ENCODE peak calls at places on chromosomes 7 and 10, in four cellular contexts. L is activated naive CD4-positive, alpha-beta T cell treated with anti-CD3 and anti-CD28 coated beads, Interleukin-2, amount 50 U/mL, for 72 hours; B is occipital lobe; V is AG08396. U is an unnamed sample.

GRCh38 chr7:101094791-101095375 is 9.6 kb downstream of the TRIM56 start:
- DNase-seq in L (no peak), V (peak), B (no peak), U (no peak)

GRCh38 chr10:125023862-125024495 is 82.1 kb downstream of the ZRANB1 start:
- DNase-seq in V (no peak), L (no peak), B (no peak), U (peak)

GRCh38 chr10:58064714-58065528 is 202.8 kb downstream of the IPMK start:
- DNase-seq in V (peak), B (peak), L (no peak), U (no peak)

GRCh38 chr10:125770844-125771243 is 4.8 kb downstream of the MMP21 start:
- DNase-seq in L (no peak), B (no peak), V (no peak), U (no peak)

GRCh38 chr7:27739301-27739913 is 555 bp upstream of the TAX1BP1 start:
- DNase-seq in B (no peak), L (no peak), V (no peak), U (peak)

GRCh38 chr10:55631071-55631654 is 729.9 kb downstream of the ZWINT start:
- DNase-seq in V (peak), L (no peak), B (peak), U (peak)

GRCh38 chr7:28180364-28181147 is at the start of gene JAZF1:
- DNase-seq in B (peak), V (peak), L (peak), U (peak)

GRCh38 chr10:88386878-88387773 is 196.0 kb downstream of the RNLS start:
- DNase-seq in V (peak), L (no peak), B (peak), U (no peak)

GRCh38 chr10:92695679-92696605 is 6.2 kb downstream of the HHEX start:
- DNase-seq in V (peak), B (no peak), L (no peak), U (no peak)

GRCh38 chr10:30371954-30372353 is 22.9 kb upstream of the MTPAP start:
- DNase-seq in V (no peak), L (no peak), B (no peak), U (no peak)

GRCh38 chr7:150978136-150978789 is at the start of gene KCNH2:
- DNase-seq in L (no peak), B (peak), V (peak), U (peak)

GRCh38 chr7:73701357-73701995 is 18.0 kb downstream of the STX1A start:
- DNase-seq in L (no peak), V (peak), B (peak), U (no peak)

GRCh38 chr7:4772306-4772705 is 3.1 kb upstream of the AP5Z1 start:
- DNase-seq in B (no peak), V (no peak), L (no peak), U (no peak)

GRCh38 chr10:109861051-109861450 is 62.3 kb downstream of the XPNPEP1 start:
- DNase-seq in V (no peak), L (no peak), B (no peak), U (no peak)

GRCh38 chr7:31443457-31443856 is 70.4 kb upstream of the ITPRID1 start:
- DNase-seq in B (no peak), V (peak), L (no peak), U (peak)

GRCh38 chr10:89367529-89367928 is 10.3 kb upstream of the IFIT1B start:
- DNase-seq in L (no peak), B (peak), V (no peak), U (peak)

GRCh38 chr10:78541528-78542470 is 508.1 kb downstream of the RPS24 start:
- DNase-seq in V (no peak), B (no peak), L (no peak), U (no peak)

GRCh38 chr7:102044641-102044983 is 227.2 kb downstream of the CUX1 start:
- DNase-seq in B (no peak), V (no peak), L (no peak), U (no peak)

GRCh38 chr10:27256299-27256698 is 15.7 kb upstream of the ACBD5 start:
- DNase-seq in L (no peak), V (no peak), B (no peak), U (no peak)